ENCODE peak calls at places on chromosome 7, in seven cellular contexts. One of them, this sample, is unnamed.

GRCh38 chr7:105656922-105657521 is 75.7 kb upstream of the EFCAB10 start:
- DNase-seq in nephron progenitor cell: peak
- DNase-seq in thoracic aorta: no peak
- DNase-seq in BE2C: peak
- DNase-seq in upper lobe of right lung: no peak
- DNase-seq in fibroblast of lung: no peak
- DNase-seq in RWPE1: no peak
- DNase-seq in this sample: peak

GRCh38 chr7:22429386-22429785 is 70.6 kb downstream of the STEAP1B start:
- DNase-seq in nephron progenitor cell: no peak
- DNase-seq in thoracic aorta: no peak
- DNase-seq in BE2C: no peak
- DNase-seq in upper lobe of right lung: no peak
- DNase-seq in fibroblast of lung: no peak
- DNase-seq in RWPE1: peak
- DNase-seq in this sample: no peak

GRCh38 chr7:38284553-38284952 is 11.1 kb upstream of the TARP start:
- DNase-seq in nephron progenitor cell: no peak
- DNase-seq in thoracic aorta: no peak
- DNase-seq in BE2C: no peak
- DNase-seq in upper lobe of right lung: no peak
- DNase-seq in fibroblast of lung: no peak
- DNase-seq in RWPE1: no peak
- DNase-seq in this sample: no peak

GRCh38 chr7:148699024-148699771 is 495 bp downstream of the CUL1 start:
- DNase-seq in nephron progenitor cell: peak
- DNase-seq in thoracic aorta: no peak
- DNase-seq in BE2C: peak
- DNase-seq in upper lobe of right lung: peak
- DNase-seq in fibroblast of lung: peak
- DNase-seq in RWPE1: no peak
- DNase-seq in this sample: peak

GRCh38 chr7:73359746-73360375 is 31.9 kb downstream of the FKBP6 start:
- DNase-seq in nephron progenitor cell: no peak
- DNase-seq in thoracic aorta: no peak
- DNase-seq in BE2C: no peak
- DNase-seq in upper lobe of right lung: no peak
- DNase-seq in fibroblast of lung: no peak
- DNase-seq in RWPE1: no peak
- DNase-seq in this sample: no peak

GRCh38 chr7:148153611-148154010 is 437.0 kb upstream of the C7orf33 start:
- DNase-seq in nephron progenitor cell: no peak
- DNase-seq in thoracic aorta: no peak
- DNase-seq in BE2C: peak
- DNase-seq in upper lobe of right lung: peak
- DNase-seq in fibroblast of lung: no peak
- DNase-seq in RWPE1: no peak
- DNase-seq in this sample: no peak

GRCh38 chr7:76358053-76358477 is 726 bp downstream of the YWHAG start:
- DNase-seq in nephron progenitor cell: no peak
- DNase-seq in thoracic aorta: no peak
- DNase-seq in BE2C: peak
- DNase-seq in upper lobe of right lung: peak
- DNase-seq in fibroblast of lung: no peak
- DNase-seq in RWPE1: peak
- DNase-seq in this sample: peak

GRCh38 chr7:38330861-38331709 is 57.6 kb upstream of the TARP start:
- DNase-seq in nephron progenitor cell: peak
- DNase-seq in thoracic aorta: no peak
- DNase-seq in BE2C: no peak
- DNase-seq in upper lobe of right lung: no peak
- DNase-seq in fibroblast of lung: no peak
- DNase-seq in RWPE1: no peak
- DNase-seq in this sample: no peak

GRCh38 chr7:107694395-107694794 is 33.8 kb downstream of the SLC26A4 start:
- DNase-seq in nephron progenitor cell: no peak
- DNase-seq in thoracic aorta: no peak
- DNase-seq in BE2C: no peak
- DNase-seq in upper lobe of right lung: no peak
- DNase-seq in fibroblast of lung: peak
- DNase-seq in RWPE1: no peak
- DNase-seq in this sample: no peak

GRCh38 chr7:151859111-151859947 is 17.6 kb downstream of the PRKAG2 start:
- DNase-seq in nephron progenitor cell: no peak
- DNase-seq in thoracic aorta: no peak
- DNase-seq in BE2C: no peak
- DNase-seq in upper lobe of right lung: peak
- DNase-seq in fibroblast of lung: no peak
- DNase-seq in RWPE1: no peak
- DNase-seq in this sample: no peak

GRCh38 chr7:231030-231857 is 38.9 kb downstream of the FAM20C start:
- DNase-seq in nephron progenitor cell: no peak
- DNase-seq in thoracic aorta: no peak
- DNase-seq in BE2C: no peak
- DNase-seq in upper lobe of right lung: no peak
- DNase-seq in fibroblast of lung: peak
- DNase-seq in RWPE1: no peak
- DNase-seq in this sample: no peak

GRCh38 chr7:66100408-66101050 is 14.1 kb upstream of the CRCP start:
- DNase-seq in nephron progenitor cell: no peak
- DNase-seq in thoracic aorta: no peak
- DNase-seq in BE2C: no peak
- DNase-seq in upper lobe of right lung: no peak
- DNase-seq in fibroblast of lung: no peak
- DNase-seq in RWPE1: no peak
- DNase-seq in this sample: no peak

GRCh38 chr7:27088002-27088931 is 7.5 kb downstream of the HOXA1 start:
- DNase-seq in nephron progenitor cell: no peak
- DNase-seq in thoracic aorta: no peak
- DNase-seq in BE2C: no peak
- DNase-seq in upper lobe of right lung: no peak
- DNase-seq in fibroblast of lung: no peak
- DNase-seq in RWPE1: no peak
- DNase-seq in this sample: no peak

GRCh38 chr7:92255308-92255707 is 9.5 kb downstream of the ANKIB1 start:
- DNase-seq in nephron progenitor cell: no peak
- DNase-seq in thoracic aorta: peak
- DNase-seq in BE2C: no peak
- DNase-seq in upper lobe of right lung: no peak
- DNase-seq in fibroblast of lung: peak
- DNase-seq in RWPE1: no peak
- DNase-seq in this sample: no peak

GRCh38 chr7:46290374-46291061 is 369.4 kb upstream of the IGFBP3 start:
- DNase-seq in nephron progenitor cell: no peak
- DNase-seq in thoracic aorta: no peak
- DNase-seq in BE2C: peak
- DNase-seq in upper lobe of right lung: no peak
- DNase-seq in fibroblast of lung: no peak
- DNase-seq in RWPE1: no peak
- DNase-seq in this sample: no peak

GRCh38 chr7:516216-516605 is 3.4 kb downstream of the PDGFA start:
- DNase-seq in nephron progenitor cell: no peak
- DNase-seq in thoracic aorta: no peak
- DNase-seq in BE2C: no peak
- DNase-seq in upper lobe of right lung: no peak
- DNase-seq in fibroblast of lung: no peak
- DNase-seq in RWPE1: no peak
- DNase-seq in this sample: no peak

GRCh38 chr7:133275008-133275407 is 22.1 kb downstream of the EXOC4 start:
- DNase-seq in nephron progenitor cell: no peak
- DNase-seq in thoracic aorta: no peak
- DNase-seq in BE2C: no peak
- DNase-seq in upper lobe of right lung: no peak
- DNase-seq in fibroblast of lung: no peak
- DNase-seq in RWPE1: no peak
- DNase-seq in this sample: no peak
- TF ChIP-seq CTCF in nephron progenitor cell: no peak
- TF ChIP-seq CTCF in thoracic aorta: no peak
- TF ChIP-seq CTCF in BE2C: peak
- TF ChIP-seq CTCF in upper lobe of right lung: no peak
- TF ChIP-seq CTCF in fibroblast of lung: no peak
- TF ChIP-seq CTCF in RWPE1: no peak
- TF ChIP-seq CTCF in this sample: no peak

GRCh38 chr7:23768022-23768421 is 58.0 kb downstream of the STK31 start:
- DNase-seq in nephron progenitor cell: no peak
- DNase-seq in thoracic aorta: no peak
- DNase-seq in BE2C: no peak
- DNase-seq in upper lobe of right lung: no peak
- DNase-seq in fibroblast of lung: no peak
- DNase-seq in RWPE1: no peak
- DNase-seq in this sample: no peak

GRCh38 chr7:23765943-23766342 is 55.9 kb downstream of the STK31 start:
- DNase-seq in nephron progenitor cell: no peak
- DNase-seq in thoracic aorta: no peak
- DNase-seq in BE2C: no peak
- DNase-seq in upper lobe of right lung: no peak
- DNase-seq in fibroblast of lung: no peak
- DNase-seq in RWPE1: no peak
- DNase-seq in this sample: no peak

DNA sequence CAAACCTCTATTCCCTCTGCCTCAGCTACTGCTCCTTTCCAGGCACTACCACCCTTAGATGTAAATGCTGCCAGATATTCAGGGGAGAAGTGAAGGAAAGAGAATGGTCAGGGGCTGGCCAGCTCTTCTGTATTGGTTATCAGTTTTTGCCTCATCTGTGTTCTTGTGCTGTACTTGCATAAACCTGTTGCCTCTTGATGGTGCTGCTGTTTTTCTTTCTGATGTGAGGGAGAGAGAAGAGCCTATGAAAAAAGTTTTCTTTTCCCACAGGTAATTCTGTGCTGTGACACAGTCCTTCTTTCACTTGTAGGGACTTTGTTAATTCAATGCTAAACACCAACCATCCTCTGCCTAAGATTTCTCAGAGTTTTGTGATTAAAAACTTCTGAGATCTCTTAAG is 57.5 kb downstream of the STK31 start:
- DNase-seq in nephron progenitor cell: no peak
- DNase-seq in thoracic aorta: no peak
- DNase-seq in BE2C: no peak
- DNase-seq in upper lobe of right lung: no peak
- DNase-seq in fibroblast of lung: no peak
- DNase-seq in RWPE1: no peak
- DNase-seq in this sample: no peak
- TF ChIP-seq CTCF in nephron progenitor cell: no peak
- TF ChIP-seq CTCF in thoracic aorta: no peak
- TF ChIP-seq CTCF in BE2C: no peak
- TF ChIP-seq CTCF in upper lobe of right lung: no peak
- TF ChIP-seq CTCF in fibroblast of lung: no peak
- TF ChIP-seq CTCF in RWPE1: no peak
- TF ChIP-seq CTCF in this sample: no peak

DNA sequence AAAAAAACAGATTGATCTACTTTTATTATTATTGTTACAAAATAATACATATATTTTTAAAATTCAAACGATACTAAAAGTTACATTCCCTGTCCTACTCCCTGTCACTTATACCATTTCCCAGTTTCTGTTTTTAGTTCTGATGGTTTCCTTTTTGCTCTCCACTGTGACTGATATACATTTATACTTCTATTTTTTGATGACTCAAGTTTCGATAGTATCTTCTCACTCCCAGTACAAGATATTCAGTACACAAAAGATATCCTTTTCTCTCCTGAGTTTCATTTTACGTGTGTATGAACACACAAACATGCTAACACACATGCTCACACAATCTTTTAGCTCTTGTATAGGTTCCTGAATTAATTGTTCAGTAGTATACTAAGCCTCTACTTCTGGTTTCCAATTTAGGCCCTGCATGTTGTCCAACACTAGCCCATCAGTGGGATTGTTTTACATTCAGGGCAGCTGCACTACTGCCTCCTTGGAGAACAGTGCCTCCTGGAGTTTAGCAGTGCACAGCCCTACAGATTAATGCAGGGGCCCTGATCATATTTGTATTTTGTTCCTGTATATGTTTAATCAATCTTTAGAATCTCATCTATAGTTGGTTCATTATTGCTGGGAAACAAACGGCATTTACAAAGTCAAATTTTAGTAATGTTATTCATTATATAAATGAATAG is 131.0 kb downstream of the TES start:
- DNase-seq in nephron progenitor cell: no peak
- DNase-seq in thoracic aorta: no peak
- DNase-seq in BE2C: no peak
- DNase-seq in upper lobe of right lung: no peak
- DNase-seq in fibroblast of lung: no peak
- DNase-seq in RWPE1: no peak
- DNase-seq in this sample: no peak
- TF ChIP-seq CTCF in nephron progenitor cell: no peak
- TF ChIP-seq CTCF in thoracic aorta: no peak
- TF ChIP-seq CTCF in BE2C: no peak
- TF ChIP-seq CTCF in upper lobe of right lung: peak
- TF ChIP-seq CTCF in fibroblast of lung: peak
- TF ChIP-seq CTCF in RWPE1: no peak
- TF ChIP-seq CTCF in this sample: no peak

GRCh38 chr7:133040617-133041016 is 41.3 kb downstream of the CHCHD3 start:
- DNase-seq in nephron progenitor cell: no peak
- DNase-seq in thoracic aorta: no peak
- DNase-seq in BE2C: no peak
- DNase-seq in upper lobe of right lung: no peak
- DNase-seq in fibroblast of lung: no peak
- DNase-seq in RWPE1: no peak
- DNase-seq in this sample: no peak

GRCh38 chr7:133039614-133040013 is 42.3 kb downstream of the CHCHD3 start:
- DNase-seq in nephron progenitor cell: no peak
- DNase-seq in thoracic aorta: no peak
- DNase-seq in BE2C: no peak
- DNase-seq in upper lobe of right lung: no peak
- DNase-seq in fibroblast of lung: no peak
- DNase-seq in RWPE1: no peak
- DNase-seq in this sample: no peak

GRCh38 chr7:133047321-133047720 is 34.6 kb downstream of the CHCHD3 start:
- DNase-seq in nephron progenitor cell: no peak
- DNase-seq in thoracic aorta: no peak
- DNase-seq in BE2C: no peak
- DNase-seq in upper lobe of right lung: no peak
- DNase-seq in fibroblast of lung: no peak
- DNase-seq in RWPE1: no peak
- DNase-seq in this sample: no peak

GRCh38 chr7:133040178-133040577 is 41.7 kb downstream of the CHCHD3 start:
- DNase-seq in nephron progenitor cell: no peak
- DNase-seq in thoracic aorta: no peak
- DNase-seq in BE2C: no peak
- DNase-seq in upper lobe of right lung: no peak
- DNase-seq in fibroblast of lung: no peak
- DNase-seq in RWPE1: no peak
- DNase-seq in this sample: no peak

DNA sequence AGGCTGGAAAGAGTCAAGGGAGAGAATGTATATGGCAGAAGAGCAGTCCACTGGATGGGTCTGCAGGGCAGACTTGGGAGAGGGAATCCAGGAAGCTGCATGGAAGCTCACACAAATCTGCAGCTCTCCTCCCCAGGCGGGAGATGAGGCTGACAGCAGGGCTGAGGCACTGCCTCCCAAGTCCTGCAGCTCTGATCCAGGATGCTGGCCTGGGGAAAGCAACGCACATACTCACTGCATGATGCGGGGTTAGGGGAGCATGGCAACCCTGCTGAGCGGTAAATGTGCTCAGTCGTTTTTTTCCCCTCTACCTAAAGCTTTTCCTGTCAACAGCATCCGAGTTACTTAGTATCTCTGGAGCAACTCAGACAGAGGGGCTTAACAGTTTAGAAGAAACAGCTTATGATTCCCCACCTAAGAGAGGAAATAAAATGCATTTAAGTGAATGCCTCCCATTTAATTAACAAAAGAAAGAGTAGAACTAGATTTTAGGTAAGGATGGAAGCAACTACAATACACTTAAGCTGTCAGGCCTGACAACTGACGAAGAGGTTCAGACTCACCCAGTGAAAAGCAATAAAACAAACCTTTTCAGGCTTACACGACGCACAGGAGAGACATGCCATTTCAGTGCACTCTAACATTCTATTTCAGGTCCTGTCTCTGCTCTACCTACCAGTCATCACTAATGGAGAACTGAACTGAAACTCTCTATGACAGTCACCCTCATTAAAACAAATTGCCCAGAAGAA is 37.0 kb downstream of the CHCHD3 start:
- DNase-seq in nephron progenitor cell: peak
- DNase-seq in thoracic aorta: no peak
- DNase-seq in BE2C: no peak
- DNase-seq in upper lobe of right lung: no peak
- DNase-seq in fibroblast of lung: no peak
- DNase-seq in RWPE1: no peak
- DNase-seq in this sample: no peak
- TF ChIP-seq CTCF in nephron progenitor cell: no peak
- TF ChIP-seq CTCF in thoracic aorta: no peak
- TF ChIP-seq CTCF in BE2C: no peak
- TF ChIP-seq CTCF in upper lobe of right lung: no peak
- TF ChIP-seq CTCF in fibroblast of lung: no peak
- TF ChIP-seq CTCF in RWPE1: no peak
- TF ChIP-seq CTCF in this sample: no peak